ENCODE peak calls at places on chromosomes 3 and 15, in five cellular contexts. B is CD8-positive, alpha-beta T cell; Q is stimulated activated CD4-positive, alpha-beta T cell treated with anti-CD3 and anti-CD28 coated beads, Interleukin-1b, Interleukin-23, amount 100 ng/mL, for 4 hours; V is CD4-positive, alpha-beta T cell; T is AG08396. F is an unnamed sample.

GRCh38 chr3:79094654-79095053 is 673.1 kb downstream of the ROBO1 start:
- DNase-seq in B (no peak), Q (no peak), V (no peak), T (no peak), F (no peak)

GRCh38 chr3:14031271-14031670 is 93.4 kb downstream of the CHCHD4 start:
- DNase-seq in B (no peak), Q (no peak), V (no peak), T (no peak), F (no peak)

GRCh38 chr15:80020731-80021130 is 38.7 kb upstream of the ZFAND6 start:
- DNase-seq in B (no peak), Q (no peak), V (no peak), T (no peak), F (no peak)

GRCh38 chr3:139846729-139847128 is 88.3 kb upstream of the CLSTN2 start:
- DNase-seq in B (no peak), Q (no peak), V (no peak), T (no peak), F (no peak)

GRCh38 chr15:61038387-61038786 is 190.7 kb downstream of the RORA start:
- DNase-seq in B (no peak), Q (no peak), V (no peak), T (no peak), F (no peak)

GRCh38 chr3:64267774-64268604 is 42.7 kb upstream of the PRICKLE2 start:
- DNase-seq in B (no peak), Q (no peak), V (no peak), T (peak), F (peak)

GRCh38 chr3:57919987-57920386 is 88.2 kb upstream of the FLNB start:
- DNase-seq in B (no peak), Q (no peak), V (no peak), T (no peak), F (no peak)

GRCh38 chr3:82100378-82100777 is 338.9 kb upstream of the GBE1 start:
- DNase-seq in B (no peak), Q (no peak), V (no peak), T (no peak), F (peak)

GRCh38 chr3:169268286-169268776 is 395.2 kb downstream of the MECOM start:
- DNase-seq in B (no peak), Q (no peak), V (no peak), T (no peak), F (no peak)

GRCh38 chr15:75238150-75238549 is 20.0 kb upstream of the GOLGA6C start:
- DNase-seq in B (no peak), Q (no peak), V (no peak), T (peak), F (peak)

GRCh38 chr3:70247955-70248354 is 64.5 kb downstream of the MDFIC2 start:
- DNase-seq in B (no peak), Q (no peak), V (no peak), T (no peak), F (no peak)

GRCh38 chr3:101940521-101940992 is 91.2 kb downstream of the NFKBIZ start:
- DNase-seq in B (no peak), Q (no peak), V (no peak), T (peak), F (peak)

GRCh38 chr3:102378216-102378615 is 56.6 kb upstream of the ZPLD1 start:
- DNase-seq in B (no peak), Q (no peak), V (no peak), T (no peak), F (no peak)

GRCh38 chr3:158727499-158728377 is 4.5 kb downstream of the RARRES1 start:
- DNase-seq in B (peak), Q (peak), V (peak), T (peak), F (peak)

GRCh38 chr3:136237103-136237502 is 13.0 kb upstream of the PCCB start:
- DNase-seq in B (no peak), Q (no peak), V (no peak), T (no peak), F (no peak)

GRCh38 chr3:132047209-132047608 is 12.4 kb upstream of the CPNE4 start:
- DNase-seq in B (no peak), Q (no peak), V (no peak), T (no peak), F (no peak)

GRCh38 chr3:20023663-20024417 is 11.8 kb upstream of the PP2D1 start:
- DNase-seq in B (no peak), Q (no peak), V (no peak), T (no peak), F (no peak)